ENCODE peak calls at places on chromosomes 5 and 9, in four cellular contexts. N is cardiac fibroblast, M is right atrium auricular region, C is astrocyte of the spinal cord. F is an unnamed sample.

GRCh38 chr9:103304797-103305196 is 309.7 kb downstream of the CYLC2 start:
- DNase-seq in N (no peak), M (no peak), C (no peak), F (no peak)

GRCh38 chr9:112505083-112505482 is 18.5 kb downstream of the KIAA1958 start:
- DNase-seq in N (no peak), M (no peak), C (no peak), F (no peak)

GRCh38 chr5:171467107-171467506 is 47.7 kb downstream of the FGF18 start:
- DNase-seq in N (no peak), M (no peak), C (no peak), F (no peak)

GRCh38 chr9:16352791-16353401 is 517.6 kb downstream of the BNC2 start:
- DNase-seq in N (peak), M (no peak), C (no peak), F (peak)

GRCh38 chr5:111735829-111736228 is 21.2 kb downstream of the NREP start:
- DNase-seq in N (peak), M (no peak), C (peak), F (peak)

GRCh38 chr5:116032094-116032517 is at the start of gene ARL14EPL:
- DNase-seq in N (peak), M (peak), C (peak), F (peak)

GRCh38 chr9:130445268-130445983 is 665 bp downstream of the ASS1 start:
- DNase-seq in N (peak), M (peak), C (peak), F (peak)

GRCh38 chr5:1494780-1495524 is 28.8 kb downstream of the LPCAT1 start:
- DNase-seq in N (no peak), M (no peak), C (no peak), F (no peak)

GRCh38 chr9:749712-750111 is 91.8 kb upstream of the DMRT1 start:
- DNase-seq in N (no peak), M (peak), C (peak), F (peak)

GRCh38 chr5:128216860-128217531 is 133.4 kb downstream of the SLC12A2 start:
- DNase-seq in N (peak), M (no peak), C (peak), F (peak)

GRCh38 chr9:91100878-91101450 is 260.8 kb downstream of the AUH start:
- DNase-seq in N (no peak), M (peak), C (peak), F (peak)

GRCh38 chr5:59062986-59063683 is 480.3 kb downstream of the RAB3C start:
- DNase-seq in N (peak), M (no peak), C (peak), F (peak)

GRCh38 chr5:163912023-163912422 is 406.6 kb downstream of the MAT2B start:
- DNase-seq in N (no peak), M (no peak), C (no peak), F (no peak)

GRCh38 chr5:35354751-35355150 is 124.5 kb upstream of the PRLR start:
- DNase-seq in N (peak), M (no peak), C (no peak), F (no peak)

GRCh38 chr9:96758845-96759673 is 18.8 kb downstream of the ZNF510 start:
- DNase-seq in N (peak), M (no peak), C (peak), F (peak)

GRCh38 chr5:77844408-77845272 is 68.5 kb upstream of the TBCA start:
- DNase-seq in N (no peak), M (no peak), C (no peak), F (peak)

GRCh38 chr9:15513335-15513734 is 2.6 kb upstream of the PSIP1 start:
- DNase-seq in N (peak), M (no peak), C (no peak), F (peak)

GRCh38 chr9:93116049-93116961 is 17.7 kb downstream of the NINJ1 start:
- DNase-seq in N (peak), M (peak), C (no peak), F (peak)

GRCh38 chr5:169956756-169957155 is 23.5 kb downstream of the INSYN2B start:
- DNase-seq in N (peak), M (no peak), C (no peak), F (no peak)

GRCh38 chr5:167626341-167627118 is 664.9 kb upstream of the WWC1 start:
- DNase-seq in N (no peak), M (no peak), C (peak), F (no peak)

GRCh38 chr9:38357350-38358114 is 35.0 kb upstream of the ALDH1B1 start:
- DNase-seq in N (no peak), M (no peak), C (no peak), F (no peak)

GRCh38 chr5:83001788-83002381 is 75.3 kb downstream of the TMEM167A start:
- DNase-seq in N (no peak), M (no peak), C (no peak), F (no peak)

GRCh38 chr5:57004800-57005199 is 52.9 kb upstream of the MIER3 start:
- DNase-seq in N (no peak), M (no peak), C (no peak), F (no peak)

GRCh38 chr5:120954255-120954654 is 490.2 kb downstream of the PRR16 start:
- DNase-seq in N (no peak), M (no peak), C (no peak), F (no peak)

GRCh38 chr9:755454-756381 is 85.8 kb upstream of the DMRT1 start:
- DNase-seq in N (peak), M (peak), C (peak), F (peak)

GRCh38 chr9:26656003-26656940 is 236.3 kb downstream of the CAAP1 start:
- DNase-seq in N (no peak), M (no peak), C (peak), F (peak)

GRCh38 chr9:97934321-97935115 is 3.5 kb downstream of the HEMGN start:
- DNase-seq in N (no peak), M (no peak), C (no peak), F (no peak)

GRCh38 chr9:9603345-9603744 is 1009.5 kb downstream of the PTPRD start:
- DNase-seq in N (no peak), M (no peak), C (no peak), F (no peak)

DNA sequence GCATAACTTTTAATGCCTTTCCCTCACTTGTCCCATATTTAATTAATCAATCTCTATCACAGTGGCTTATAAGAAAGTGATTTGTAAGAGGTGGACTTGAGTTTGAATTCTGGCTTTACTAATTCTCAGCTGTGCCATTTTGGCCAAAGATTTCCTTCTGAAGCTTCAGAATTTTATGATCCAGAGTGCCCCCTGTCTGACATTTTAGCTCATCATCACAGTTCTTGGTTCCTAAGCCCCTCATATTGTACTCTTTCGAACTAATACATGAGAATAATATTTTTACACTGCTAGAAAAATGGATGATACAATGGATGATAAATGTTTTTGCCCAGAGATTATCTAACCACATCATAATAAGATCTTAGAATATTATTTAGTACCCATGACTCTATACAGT is 1014.1 kb downstream of the PTPRD start:
- DNase-seq in N (no peak), M (no peak), C (no peak), F (no peak)
- TF ChIP-seq CTCF in N (no peak), M (no peak), C (no peak), F (no peak)

GRCh38 chr5:180213657-180214207 is 4.7 kb upstream of the RASGEF1C start:
- DNase-seq in N (no peak), M (no peak), C (no peak), F (no peak)
- H3K4me3 ChIP-seq in N (no peak), M (no peak), C (no peak), F (no peak)

GRCh38 chr5:106875591-106876297 is 795.0 kb downstream of the EFNA5 start:
- DNase-seq in N (peak), M (no peak), C (peak), F (peak)
- TF ChIP-seq CTCF in N (peak), M (peak), C (peak), F (peak)

GRCh38 chr9:78441396-78441795 is 144.5 kb downstream of the PSAT1 start:
- DNase-seq in N (no peak), M (no peak), C (no peak), F (no peak)

GRCh38 chr9:78438765-78439164 is 141.8 kb downstream of the PSAT1 start:
- DNase-seq in N (no peak), M (no peak), C (no peak), F (no peak)

GRCh38 chr9:78439866-78440830 is 143.2 kb downstream of the PSAT1 start:
- DNase-seq in N (no peak), M (no peak), C (peak), F (no peak)

GRCh38 chr9:78437721-78438610 is 141.0 kb downstream of the PSAT1 start:
- DNase-seq in N (no peak), M (no peak), C (no peak), F (no peak)

DNA sequence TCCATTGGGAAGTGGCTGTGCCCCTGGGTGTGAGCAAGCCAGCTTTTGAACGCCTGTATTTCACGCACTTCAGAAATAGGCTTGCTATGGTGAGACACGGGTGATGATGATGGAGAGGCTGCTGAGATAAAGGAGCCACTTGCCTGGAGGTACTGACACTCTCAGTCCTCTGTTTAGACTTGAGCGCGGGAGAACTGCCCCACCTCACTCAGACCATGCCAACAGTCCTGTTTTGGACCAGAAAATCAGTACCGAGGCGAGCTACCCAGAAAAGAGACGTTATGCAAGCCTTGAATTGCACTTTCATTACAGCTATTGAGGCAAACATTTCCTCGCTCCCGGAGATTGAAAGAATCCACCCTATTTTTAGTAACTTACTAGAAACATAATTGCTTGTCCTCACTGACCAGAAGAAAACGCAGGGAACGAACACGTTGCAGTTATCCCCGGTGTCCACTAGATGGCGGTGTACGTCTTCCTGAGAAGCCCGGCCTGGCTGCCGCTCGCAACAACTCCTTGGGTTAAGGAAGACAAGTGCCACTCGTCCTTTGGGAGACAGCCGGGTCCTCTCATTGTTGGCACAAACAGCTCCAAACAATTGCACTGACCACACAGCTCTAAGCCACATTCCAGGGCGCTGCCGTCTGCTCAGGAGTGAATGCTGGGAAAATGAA is 142.4 kb downstream of the PSAT1 start:
- DNase-seq in N (peak), M (peak), C (peak), F (peak)
- H3K4me3 ChIP-seq in N (no peak), M (no peak), C (peak), F (no peak)

DNA sequence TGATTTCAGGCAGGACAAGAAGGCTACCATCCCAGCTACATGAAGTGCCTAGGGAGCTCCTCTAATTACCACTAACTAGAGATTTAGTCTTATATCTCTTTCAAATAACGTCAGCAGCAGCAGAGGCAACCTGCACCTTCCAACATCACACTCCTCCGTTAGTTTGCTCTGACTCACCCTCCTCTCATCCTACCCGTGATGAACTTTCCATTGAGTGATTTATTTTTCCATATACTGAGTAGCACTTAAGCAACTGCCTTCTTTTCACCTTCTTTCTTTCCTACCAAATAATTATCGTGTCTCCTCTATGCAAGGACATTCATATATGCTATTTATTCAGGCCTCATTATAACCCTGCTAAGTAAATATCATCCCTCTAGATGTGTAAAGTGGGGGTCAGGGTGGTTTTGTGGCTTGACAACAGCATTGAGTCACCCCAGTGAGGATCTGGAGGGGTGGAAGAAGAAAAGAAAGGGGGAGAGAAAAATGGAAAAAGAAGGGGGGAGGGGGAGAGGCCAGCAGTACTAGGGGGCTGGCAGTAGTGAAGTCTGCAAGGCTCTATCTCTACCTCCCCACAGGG is 64.6 kb upstream of the CAST start:
- DNase-seq in N (no peak), M (no peak), C (peak), F (peak)
- TF ChIP-seq CTCF in N (no peak), M (no peak), C (no peak), F (no peak)

GRCh38 chr5:173919443-173919842 is 31.3 kb downstream of the CPEB4 start:
- DNase-seq in N (peak), M (no peak), C (no peak), F (peak)

GRCh38 chr5:173917788-173918786 is 29.9 kb downstream of the CPEB4 start:
- DNase-seq in N (peak), M (no peak), C (peak), F (peak)

GRCh38 chr5:173913686-173914321 is 25.7 kb downstream of the CPEB4 start:
- DNase-seq in N (no peak), M (no peak), C (no peak), F (no peak)

GRCh38 chr5:173915310-173916005 is 27.3 kb downstream of the CPEB4 start:
- DNase-seq in N (no peak), M (no peak), C (no peak), F (no peak)

GRCh38 chr5:173916233-173916632 is 28.1 kb downstream of the CPEB4 start:
- DNase-seq in N (no peak), M (no peak), C (no peak), F (no peak)
- H3K4me3 ChIP-seq in N (no peak), M (no peak), C (no peak), F (no peak)

GRCh38 chr9:116284518-116284917 is 130.9 kb downstream of the PAPPA start:
- DNase-seq in N (no peak), M (no peak), C (no peak), F (no peak)

GRCh38 chr9:116286287-116286686 is 132.7 kb downstream of the PAPPA start:
- DNase-seq in N (no peak), M (no peak), C (peak), F (no peak)

GRCh38 chr9:116282598-116282997 is 129.0 kb downstream of the PAPPA start:
- DNase-seq in N (no peak), M (no peak), C (no peak), F (no peak)

GRCh38 chr9:116287721-116288120 is 134.1 kb downstream of the PAPPA start:
- DNase-seq in N (peak), M (no peak), C (peak), F (peak)

GRCh38 chr9:116285320-116285719 is 131.7 kb downstream of the PAPPA start:
- DNase-seq in N (no peak), M (no peak), C (no peak), F (no peak)
- TF ChIP-seq CTCF in N (peak), M (no peak), C (peak), F (peak)

GRCh38 chr5:159102294-159102934 is 2.7 kb upstream of the EBF1 start:
- DNase-seq in N (no peak), M (no peak), C (no peak), F (no peak)
- H3K4me3 ChIP-seq in N (no peak), M (no peak), C (no peak), F (no peak)

GRCh38 chr9:129383005-129383414 is 204.9 kb upstream of the IER5L start:
- DNase-seq in N (no peak), M (peak), C (no peak), F (no peak)
- TF ChIP-seq CTCF in N (no peak), M (no peak), C (no peak), F (no peak)